ENCODE peak calls at places on chromosome 5, in seven cellular contexts. B is HEK293T, D is upper lobe of right lung, N is Right ventricle myocardium superior, E is heart right ventricle, M is HTR-8/SVneo, Q is T1000. R is an unnamed sample.

GRCh38 chr5:148730272-148730954 is 76.1 kb upstream of the HTR4 start:
- DNase-seq in B (no peak), D (no peak), N (no peak), E (no peak), M (no peak), Q (peak), R (no peak)

GRCh38 chr5:132025403-132025971 is 14.0 kb upstream of the ACSL6 start:
- DNase-seq in B (no peak), D (peak), N (no peak), E (no peak), M (no peak), Q (no peak), R (no peak)

GRCh38 chr5:147981074-147981473 is 74.7 kb upstream of the C5orf46 start:
- DNase-seq in B (no peak), D (no peak), N (no peak), E (no peak), M (no peak), Q (no peak), R (no peak)

GRCh38 chr5:115657883-115658233 is 32.0 kb upstream of the TMED7 start:
- DNase-seq in B (no peak), D (no peak), N (no peak), E (no peak), M (no peak), Q (no peak), R (no peak)

GRCh38 chr5:150000990-150001659 is 586 bp downstream of the HMGXB3 start:
- DNase-seq in B (peak), D (peak), N (peak), E (peak), M (no peak), Q (no peak), R (no peak)

GRCh38 chr5:30152431-30152830 is 1041.1 kb upstream of the CDH6 start:
- DNase-seq in B (no peak), D (no peak), N (no peak), E (no peak), M (no peak), Q (no peak), R (no peak)

GRCh38 chr5:32017638-32018429 is 156.3 kb downstream of the GOLPH3 start:
- DNase-seq in B (no peak), D (no peak), N (no peak), E (no peak), M (no peak), Q (peak), R (no peak)

GRCh38 chr5:81233080-81233634 is at the start of gene CKMT2:
- DNase-seq in B (no peak), D (peak), N (peak), E (peak), M (no peak), Q (no peak), R (no peak)

GRCh38 chr5:168329302-168329701 is 37.9 kb downstream of the WWC1 start:
- DNase-seq in B (no peak), D (no peak), N (no peak), E (no peak), M (no peak), Q (no peak), R (no peak)

GRCh38 chr5:51652980-51653379 is 269.7 kb downstream of the ISL1 start:
- DNase-seq in B (no peak), D (no peak), N (no peak), E (no peak), M (no peak), Q (no peak), R (no peak)

GRCh38 chr5:66519626-66520025 is 76.6 kb upstream of the MAST4 start:
- DNase-seq in B (no peak), D (no peak), N (no peak), E (no peak), M (no peak), Q (no peak), R (no peak)

GRCh38 chr5:131608597-131608996 is 26.4 kb downstream of the RAPGEF6 start:
- DNase-seq in B (no peak), D (no peak), N (no peak), E (no peak), M (no peak), Q (no peak), R (no peak)

GRCh38 chr5:147904110-147904509 is 2.2 kb downstream of the C5orf46 start:
- DNase-seq in B (no peak), D (no peak), N (no peak), E (no peak), M (no peak), Q (no peak), R (no peak)

GRCh38 chr5:172935096-172935495 is 24.1 kb upstream of the RPL26L1 start:
- DNase-seq in B (no peak), D (no peak), N (no peak), E (no peak), M (no peak), Q (no peak), R (no peak)

GRCh38 chr5:163434410-163434866 is 3.0 kb upstream of the CCNG1 start:
- DNase-seq in B (no peak), D (no peak), N (no peak), E (no peak), M (no peak), Q (no peak), R (no peak)

GRCh38 chr5:82346376-82347212 is 68.4 kb upstream of the RPS23 start:
- DNase-seq in B (no peak), D (no peak), N (no peak), E (peak), M (no peak), Q (no peak), R (no peak)

GRCh38 chr5:132528866-132529634 is 14.3 kb downstream of the IL5 start:
- DNase-seq in B (no peak), D (no peak), N (no peak), E (no peak), M (no peak), Q (no peak), R (no peak)

GRCh38 chr5:41641621-41642020 is 131.2 kb upstream of the PLCXD3 start:
- DNase-seq in B (no peak), D (no peak), N (no peak), E (no peak), M (no peak), Q (no peak), R (peak)